ENCODE peak calls at places on chromosomes 11 and 22, in eight cellular contexts. Z, W, G, N, I, K, C and P are unnamed samples.

GRCh38 chr11:134730596-134731538 is 318.8 kb upstream of the B3GAT1 start:
- DNase-seq in G (no peak), W (no peak), N (no peak), I (no peak), C (no peak), Z (no peak), K (no peak), P (no peak)

GRCh38 chr11:83464181-83464580 is 178.0 kb upstream of the CCDC90B start:
- DNase-seq in G (no peak), C (no peak), W (no peak), I (no peak), N (no peak), Z (no peak), K (no peak), P (no peak)

GRCh38 chr22:35230839-35231584 is 26.3 kb upstream of the HMGXB4 start:
- DNase-seq in W (peak; percentile 21), G (peak; percentile 22), C (no peak), Z (no peak), N (no peak), K (no peak), I (peak; percentile 50), P (no peak)

GRCh38 chr11:68692881-68693483 is 8.6 kb downstream of the GAL start:
- DNase-seq in G (no peak), K (no peak), W (no peak), Z (no peak), I (no peak), C (no peak), N (no peak), P (no peak)

GRCh38 chr11:57762235-57762866 is 749 bp downstream of the CTNND1 start:
- DNase-seq in Z (no peak), C (no peak), I (no peak), K (peak; percentile 34), N (no peak), W (peak; percentile 69), G (no peak), P (no peak)

GRCh38 chr11:420054-420910 is 5.5 kb upstream of the SIGIRR start:
- DNase-seq in N (no peak), C (no peak), I (no peak), K (no peak), W (no peak), G (no peak), Z (no peak), P (no peak)

GRCh38 chr22:31956360-31956759 is 12.0 kb downstream of the YWHAH start:
- DNase-seq in K (no peak), N (no peak), Z (no peak), I (no peak), C (no peak), G (no peak), W (no peak), P (no peak)

GRCh38 chr11:20020198-20020597 is 140.1 kb downstream of the DBX1 start:
- DNase-seq in Z (no peak), K (peak; percentile 53), C (no peak), N (no peak), I (no peak), G (no peak), W (no peak), P (no peak)

GRCh38 chr22:39275814-39276443 is 31.1 kb upstream of the PDGFB start:
- DNase-seq in I (no peak), K (no peak), C (no peak), G (no peak), N (no peak), W (no peak), Z (no peak), P (no peak)

GRCh38 chr11:111299111-111300026 is 1.0 kb downstream of the POU2AF3 start:
- DNase-seq in G (no peak), W (peak; percentile 80), C (peak; percentile 28), Z (no peak), K (peak; percentile 75), N (no peak), I (no peak), P (no peak)

GRCh38 chr11:97963528-97964331 is 1057.0 kb upstream of the CNTN5 start:
- DNase-seq in I (no peak), W (no peak), N (no peak), K (no peak), C (no peak), Z (no peak), G (peak; percentile 41), P (no peak)

GRCh38 chr22:35894464-35894878 is 134.2 kb downstream of the RBFOX2 start:
- DNase-seq in K (no peak), I (no peak), G (no peak), N (no peak), W (no peak), Z (no peak), C (peak; percentile 53), P (no peak)

GRCh38 chr22:21963790-21964211 is 11.2 kb upstream of the PPM1F start:
- DNase-seq in N (no peak), G (no peak), W (no peak), C (no peak), Z (no peak), K (no peak), I (no peak), P (no peak)

GRCh38 chr22:48140261-48140660 is 1377.8 kb downstream of the TBC1D22A start:
- DNase-seq in C (no peak), K (no peak), I (no peak), G (no peak), N (no peak), W (no peak), Z (no peak), P (no peak)

GRCh38 chr11:76644591-76644990 is 26.0 kb downstream of the LRRC32 start:
- DNase-seq in Z (no peak), I (no peak), W (no peak), N (no peak), K (no peak), C (no peak), G (no peak), P (no peak)

GRCh38 chr11:16096336-16096735 is 260.0 kb downstream of the SOX6 start:
- DNase-seq in K (no peak), Z (no peak), I (no peak), N (no peak), G (no peak), W (no peak), C (no peak), P (no peak)

GRCh38 chr11:68756171-68756766 is 4.9 kb upstream of the TESMIN start:
- DNase-seq in I (no peak), G (no peak), C (no peak), N (no peak), Z (no peak), K (no peak), W (no peak), P (no peak)

GRCh38 chr11:13349046-13349445 is 71.5 kb downstream of the BMAL1 start:
- DNase-seq in I (no peak), G (no peak), W (no peak), K (no peak), N (no peak), Z (no peak), C (no peak), P (no peak)

GRCh38 chr11:13347901-13348300 is 70.3 kb downstream of the BMAL1 start:
- DNase-seq in C (no peak), W (no peak), K (no peak), N (no peak), G (no peak), I (no peak), Z (no peak), P (no peak)

GRCh38 chr11:13349581-13349980 is 72.0 kb downstream of the BMAL1 start:
- DNase-seq in W (no peak), G (no peak), N (no peak), I (no peak), Z (no peak), K (no peak), C (no peak), P (no peak)

GRCh38 chr11:13346470-13346869 is 68.9 kb downstream of the BMAL1 start:
- DNase-seq in W (no peak), Z (no peak), C (no peak), I (no peak), K (no peak), G (no peak), N (no peak), P (no peak)

GRCh38 chr11:13348305-13348704 is 70.7 kb downstream of the BMAL1 start:
- DNase-seq in I (no peak), W (no peak), N (no peak), Z (no peak), C (no peak), G (peak; percentile 34), K (no peak), P (no peak)
- H3K4me3 ChIP-seq in I (no peak overlapping the region), W (no peak overlapping the region), N (no peak overlapping the region), Z (no peak overlapping the region), C (no peak overlapping the region), G (no peak overlapping the region), K (no peak overlapping the region), P (no peak overlapping the region)

GRCh38 chr22:47091241-47091691 is 328.8 kb downstream of the TBC1D22A start:
- DNase-seq in I (no peak), N (no peak), K (peak; percentile 61), W (no peak), Z (no peak), C (no peak), G (no peak), P (no peak)
- H3K4me3 ChIP-seq in I (no peak overlapping the region), N (peak overlapping the region; percentile 57), K (peak overlapping the region; percentile 32), W (no peak overlapping the region), Z (peak overlapping the region; percentile 37), C (peak overlapping the region; percentile 13), G (no peak overlapping the region), P (no peak overlapping the region)

GRCh38 chr11:44246726-44247125 is 63.2 kb downstream of the ALX4 start:
- DNase-seq in G (no peak), Z (no peak), N (peak; percentile 59), C (no peak), I (no peak), W (no peak), K (no peak), P (no peak)

GRCh38 chr11:44247508-44247907 is 62.4 kb downstream of the ALX4 start:
- DNase-seq in G (no peak), N (no peak), K (no peak), W (no peak), I (no peak), C (no peak), Z (no peak), P (no peak)

GRCh38 chr11:44244649-44245308 is 65.2 kb downstream of the ALX4 start:
- DNase-seq in W (no peak), I (no peak), K (no peak), Z (no peak), C (no peak), G (no peak), N (no peak), P (no peak)

GRCh38 chr11:44250421-44250820 is 59.5 kb downstream of the ALX4 start:
- DNase-seq in G (no peak), K (no peak), I (no peak), W (no peak), C (no peak), Z (no peak), N (no peak), P (no peak)

DNA sequence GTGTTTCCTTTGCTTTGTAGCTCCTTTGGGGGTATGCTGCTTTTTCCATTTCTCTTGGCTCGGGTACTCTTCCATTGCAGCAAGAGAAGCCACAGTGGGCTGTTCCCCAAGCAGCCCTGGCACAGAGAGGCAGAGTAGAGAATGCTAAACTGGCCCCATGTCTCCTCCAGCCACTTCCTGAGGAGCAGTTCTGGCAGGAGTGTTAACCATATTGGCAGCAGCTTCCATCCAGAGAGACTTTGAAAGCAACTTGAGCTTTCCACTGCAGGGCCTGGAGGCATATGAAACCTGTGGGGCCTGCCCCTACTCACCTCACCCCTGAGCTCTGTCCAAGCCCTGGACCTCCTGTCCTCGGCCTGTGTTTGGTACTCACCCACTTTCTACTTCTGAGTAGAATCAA is 61.8 kb downstream of the ALX4 start:
- DNase-seq in W (no peak), K (no peak), I (no peak), N (no peak), G (no peak), C (no peak), Z (no peak), P (no peak)
- H3K4me3 ChIP-seq in W (no peak overlapping the region), K (no peak overlapping the region), I (no peak overlapping the region), N (no peak overlapping the region), G (no peak overlapping the region), C (no peak overlapping the region), Z (no peak overlapping the region), P (no peak overlapping the region)

GRCh38 chr11:115787302-115787701 is 283.1 kb upstream of the CADM1 start:
- DNase-seq in I (no peak), N (no peak), C (no peak), Z (no peak), W (no peak), K (no peak), G (no peak), P (no peak)
- H3K4me3 ChIP-seq in I (no peak overlapping the region), N (no peak overlapping the region), C (no peak overlapping the region), Z (no peak overlapping the region), W (no peak overlapping the region), K (no peak overlapping the region), G (no peak overlapping the region), P (no peak overlapping the region)